ENCODE peak calls at places on chromosomes 13 and 19, in four cellular contexts. D, F, I and Z are unnamed samples. For H3K36me3 and H3K27me3, the result is how much of the 10 kb centered on the place peaks cover.

GRCh38 chr13:50893211-50893852 is 16.3 kb upstream of the RNASEH2B start:
- DNase-seq in I (peak), D (no peak), F (no peak), Z (no peak)

GRCh38 chr19:55247621-55248099 is 11.2 kb downstream of the PPP6R1 start:
- DNase-seq in I (no peak), F (no peak), D (no peak), Z (no peak)

GRCh38 chr19:38281820-38282566 is 17.6 kb downstream of the SPINT2 start:
- DNase-seq in D (no peak), I (no peak), F (no peak), Z (no peak)

GRCh38 chr13:109755997-109756396 is 30.4 kb downstream of the IRS2 start:
- DNase-seq in I (no peak), D (no peak), F (no peak), Z (no peak)

GRCh38 chr13:110320645-110321044 is 13.6 kb downstream of the COL4A2 start:
- DNase-seq in I (no peak), D (no peak), F (no peak), Z (no peak)

GRCh38 chr13:21637296-21637695 is 33.3 kb upstream of the MICU2 start:
- DNase-seq in I (no peak), D (no peak), F (peak), Z (no peak)

GRCh38 chr13:26255717-26256277 is 1.9 kb downstream of the CDK8 start:
- DNase-seq in D (no peak), I (peak), F (no peak), Z (no peak)

GRCh38 chr19:45070861-45071544 is 5.3 kb downstream of the ZNF296 start:
- DNase-seq in F (no peak), I (no peak), D (no peak), Z (no peak)

GRCh38 chr19:7995756-7996155 is 9.7 kb downstream of the ELAVL1 start:
- DNase-seq in D (no peak), I (no peak), F (no peak), Z (no peak)

GRCh38 chr19:6216996-6217751 is 62.6 kb downstream of the MLLT1 start:
- DNase-seq in D (no peak), F (peak), I (peak), Z (no peak)
- H3K36me3 ChIP-seq in D (under half), F (under half), I (under half), Z (under half)

DNA sequence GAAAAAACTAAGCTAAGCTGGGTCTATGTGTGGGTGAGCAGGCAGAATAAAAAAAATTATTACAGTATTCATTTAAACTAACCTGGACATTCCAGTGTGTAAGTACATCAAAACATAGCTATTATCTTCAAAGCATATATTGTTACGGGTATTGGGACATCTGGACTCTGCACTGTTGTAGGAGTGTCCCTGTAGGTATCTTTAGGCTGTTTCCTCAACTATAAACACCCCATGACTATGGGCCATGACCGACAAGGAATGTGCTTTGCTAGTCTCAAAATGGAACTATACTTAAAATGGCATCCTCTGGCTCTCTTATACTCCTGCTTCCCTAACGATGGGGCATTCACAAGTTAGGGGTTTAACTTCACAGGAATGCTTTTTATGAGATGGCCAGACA is 3.4 kb downstream of the SCGB2B2 start:
- DNase-seq in I (no peak), F (no peak), D (no peak), Z (no peak)
- H3K27me3 ChIP-seq in I (under half), F (under half), D (under half), Z (under half)

GRCh38 chr19:39327318-39327717 is 6.7 kb upstream of the LRFN1 start:
- DNase-seq in F (no peak), I (no peak), D (no peak), Z (no peak)

GRCh38 chr19:39324242-39324842 is 3.7 kb upstream of the LRFN1 start:
- DNase-seq in F (no peak), I (no peak), D (no peak), Z (no peak)

GRCh38 chr19:39325778-39326680 is 5.4 kb upstream of the LRFN1 start:
- DNase-seq in D (no peak), I (peak), F (no peak), Z (no peak)

GRCh38 chr19:39329948-39330347 is 5.9 kb downstream of the GMFG start:
- DNase-seq in D (no peak), I (no peak), F (no peak), Z (no peak)

GRCh38 chr19:39327990-39328705 is 7.5 kb upstream of the LRFN1 start:
- DNase-seq in D (peak), I (peak), F (peak), Z (peak)
- H3K36me3 ChIP-seq in D (under half), I (under half), F (under half), Z (under half)

DNA sequence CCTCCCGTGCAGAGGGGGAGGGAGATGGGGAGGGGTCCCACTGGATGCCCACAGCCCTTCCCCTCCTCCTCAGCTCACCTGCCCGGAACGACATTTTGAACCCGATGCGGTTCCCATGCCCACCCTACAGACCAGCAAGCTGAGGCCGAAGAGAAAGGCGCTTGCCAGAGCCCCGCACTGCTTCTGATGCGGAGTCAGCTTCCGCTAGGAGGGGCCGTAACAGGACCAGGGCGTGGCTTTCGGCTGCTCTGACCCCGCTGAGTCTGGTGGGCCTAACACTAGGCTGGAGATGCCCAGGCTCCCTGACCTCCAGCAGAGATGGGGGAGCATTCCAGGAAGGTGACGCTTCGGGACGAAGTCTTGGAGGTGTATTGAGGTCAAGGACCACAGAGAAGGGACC is 6.7 kb downstream of the ONECUT3 start:
- DNase-seq in I (no peak), F (no peak), D (no peak), Z (no peak)
- H3K27me3 ChIP-seq in I (half or more), F (half or more), D (half or more), Z (half or more)

GRCh38 chr19:5703819-5704818 is 14.0 kb downstream of the RPL36 start:
- DNase-seq in F (no peak), D (no peak), I (no peak), Z (no peak)
- H3K36me3 ChIP-seq in F (under half), D (under half), I (half or more), Z (half or more)

DNA sequence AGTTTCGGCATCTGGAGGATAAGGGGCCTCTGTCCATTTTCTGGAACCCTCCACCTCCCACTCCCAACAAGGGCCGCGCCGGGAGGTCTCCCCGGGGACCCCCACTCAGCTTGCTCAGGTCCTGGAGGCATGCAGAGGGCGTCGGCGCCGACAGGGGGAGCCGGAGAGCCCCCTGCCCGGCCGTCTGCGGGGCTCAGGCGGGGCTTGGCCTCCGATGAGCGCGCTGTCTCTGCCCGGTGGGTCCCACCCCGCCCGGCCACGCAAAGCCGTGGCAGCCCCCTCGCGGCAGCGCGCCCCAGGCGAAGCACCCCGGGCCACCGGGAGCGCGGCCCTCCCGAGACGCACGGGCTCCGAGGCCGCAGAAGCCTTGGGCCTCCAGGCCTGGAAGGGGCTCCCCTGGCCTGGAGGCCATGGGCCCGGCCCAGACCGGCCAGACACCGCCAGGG is 149.7 kb upstream of the ZNF536 start:
- DNase-seq in D (no peak), I (peak), F (no peak), Z (no peak)
- H3K27me3 ChIP-seq in D (under half), I (under half), F (under half), Z (under half)

GRCh38 chr19:4016486-4016885 is 8.9 kb downstream of the PIAS4 start:
- DNase-seq in I (no peak), F (no peak), D (no peak), Z (no peak)
- H3K36me3 ChIP-seq in I (under half), F (under half), D (under half), Z (under half)